ENCODE peak calls at places on chromosomes 5 and 9, in eight cellular contexts. L is left ventricle myocardium inferior, N is heart right ventricle, I is GM23338, G is PC-3, C is psoas muscle, K is lung, F is colonic mucosa. P is an unnamed sample.

GRCh38 chr9:70615566-70616138 is 201.2 kb upstream of the KLF9 start:
- DNase-seq in G (no peak), K (no peak), C (no peak), F (no peak), L (no peak), N (no peak), I (no peak), P (no peak)

GRCh38 chr5:73451218-73452130 is 2.9 kb upstream of the FOXD1 start:
- DNase-seq in G (peak; percentile 60), K (peak; percentile 38), I (peak; percentile 64), F (peak; percentile 71), C (peak; percentile 82), N (peak; percentile 36), L (peak; percentile 49), P (peak; percentile 88)

GRCh38 chr9:89768051-89768450 is 163.2 kb downstream of the GADD45G start:
- DNase-seq in K (no peak), N (no peak), G (no peak), C (no peak), L (no peak), F (no peak), I (no peak), P (no peak)

GRCh38 chr9:126706698-126707053 is 92.9 kb downstream of the LMX1B start:
- DNase-seq in C (no peak), L (no peak), G (no peak), K (no peak), N (no peak), F (no peak), I (no peak), P (no peak)

GRCh38 chr5:82058710-82059109 is 86.9 kb downstream of the ATG10 start:
- DNase-seq in N (no peak), F (no peak), L (no peak), I (no peak), K (no peak), C (no peak), G (no peak), P (no peak)

GRCh38 chr5:150203832-150204587 is 14.1 kb downstream of the SLC6A7 start:
- DNase-seq in L (no peak), K (no peak), I (no peak), F (no peak), G (no peak), C (no peak), N (no peak), P (no peak)

GRCh38 chr9:17571825-17572224 is 7.0 kb upstream of the SH3GL2 start:
- DNase-seq in I (peak; percentile 67), L (no peak), G (no peak), F (no peak), K (no peak), N (no peak), C (no peak), P (peak; percentile 68)

GRCh38 chr5:35789732-35790461 is 66.8 kb upstream of the IL7R start:
- DNase-seq in F (no peak), I (no peak), K (no peak), G (no peak), L (no peak), N (no peak), C (no peak), P (no peak)

GRCh38 chr5:115168829-115169391 is 798 bp downstream of the TRIM36 start:
- DNase-seq in F (peak; percentile 42), L (no peak), N (no peak), I (peak; percentile 66), G (no peak), K (no peak), C (no peak), P (peak; percentile 74)

DNA sequence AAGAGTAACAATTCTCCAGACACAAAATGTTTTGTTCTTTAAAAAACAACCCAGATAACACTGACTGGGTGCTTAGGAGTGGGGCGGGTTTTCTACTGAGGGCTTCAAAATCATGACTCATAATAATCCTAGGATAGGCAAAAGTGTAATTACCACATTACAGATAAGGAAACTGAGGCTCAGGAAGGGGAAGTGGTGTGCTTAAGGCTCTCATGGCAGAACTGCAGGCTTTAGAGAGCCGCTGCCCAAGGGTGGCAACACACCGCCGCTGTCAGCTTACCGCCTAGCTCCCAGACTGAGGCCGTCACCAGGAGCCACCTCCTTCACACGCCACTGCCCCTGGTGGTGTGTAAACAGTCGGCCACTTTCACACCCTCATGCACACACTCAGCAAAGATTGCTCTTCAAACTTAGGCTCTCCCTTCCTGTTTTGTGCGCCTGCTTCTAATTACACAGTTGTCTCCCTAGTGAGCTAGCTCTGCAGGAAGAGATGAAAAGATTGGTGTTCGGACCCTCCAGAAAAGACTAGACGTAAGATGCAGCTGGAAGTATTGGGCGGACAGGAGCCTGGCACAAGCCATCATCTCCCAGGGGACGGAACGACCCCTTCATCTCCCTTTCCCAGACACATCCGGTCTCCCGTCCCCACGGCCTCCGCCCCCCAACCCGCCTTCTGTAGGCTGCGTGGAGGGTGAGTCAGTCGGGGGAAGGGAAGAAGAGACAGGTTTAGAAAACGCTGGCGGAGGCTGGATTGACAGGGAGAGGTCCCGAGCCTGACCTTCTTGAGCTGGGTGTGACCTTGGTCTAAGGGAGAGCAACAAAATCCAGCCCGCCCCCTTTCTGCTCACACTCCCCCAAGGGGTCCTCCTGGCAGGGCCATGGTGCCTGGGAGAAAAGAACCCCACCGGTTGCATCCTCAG is 162.7 kb downstream of the SYK start:
- DNase-seq in K (peak; percentile 72), I (peak; percentile 35), C (no peak), N (no peak), G (no peak), L (no peak), F (peak; percentile 58), P (peak; percentile 64)
- H3K27ac ChIP-seq in K (no peak overlapping the region), I (no peak overlapping the region), C (no peak overlapping the region), N (no peak overlapping the region), G (no peak overlapping the region), L (no peak overlapping the region), F (no peak overlapping the region), P (no peak overlapping the region)

GRCh38 chr9:136550439-136551085 is 4.7 kb upstream of the NOTCH1 start:
- DNase-seq in K (no peak), I (no peak), G (no peak), C (no peak), N (no peak), F (no peak), L (no peak), P (no peak)
- H3K27ac ChIP-seq in K (no peak overlapping the region), I (no peak overlapping the region), G (no peak overlapping the region), C (no peak overlapping the region), N (peak overlapping the region; percentile 72), F (peak overlapping the region; percentile 20), L (peak overlapping the region; percentile 64), P (no peak overlapping the region)

GRCh38 chr5:136036991-136037705 is 8.4 kb downstream of the TGFBI start:
- DNase-seq in F (peak; percentile 56), N (peak; percentile 65), L (no peak), C (peak; percentile 70), I (no peak), K (no peak), G (peak; percentile 89), P (no peak)

GRCh38 chr5:136035837-136036236 is 7.0 kb downstream of the TGFBI start:
- DNase-seq in I (no peak), L (no peak), N (no peak), F (no peak), G (peak; percentile 36), C (no peak), K (no peak), P (peak; percentile 20)

GRCh38 chr5:136034976-136035375 is 6.2 kb downstream of the TGFBI start:
- DNase-seq in K (no peak), F (no peak), L (no peak), N (peak; percentile 62), G (no peak), I (no peak), C (peak; percentile 88), P (peak; percentile 17)

GRCh38 chr5:136034492-136034891 is 5.7 kb downstream of the TGFBI start:
- DNase-seq in G (no peak), F (no peak), I (no peak), K (no peak), L (no peak), N (no peak), C (no peak), P (peak; percentile 2)

DNA sequence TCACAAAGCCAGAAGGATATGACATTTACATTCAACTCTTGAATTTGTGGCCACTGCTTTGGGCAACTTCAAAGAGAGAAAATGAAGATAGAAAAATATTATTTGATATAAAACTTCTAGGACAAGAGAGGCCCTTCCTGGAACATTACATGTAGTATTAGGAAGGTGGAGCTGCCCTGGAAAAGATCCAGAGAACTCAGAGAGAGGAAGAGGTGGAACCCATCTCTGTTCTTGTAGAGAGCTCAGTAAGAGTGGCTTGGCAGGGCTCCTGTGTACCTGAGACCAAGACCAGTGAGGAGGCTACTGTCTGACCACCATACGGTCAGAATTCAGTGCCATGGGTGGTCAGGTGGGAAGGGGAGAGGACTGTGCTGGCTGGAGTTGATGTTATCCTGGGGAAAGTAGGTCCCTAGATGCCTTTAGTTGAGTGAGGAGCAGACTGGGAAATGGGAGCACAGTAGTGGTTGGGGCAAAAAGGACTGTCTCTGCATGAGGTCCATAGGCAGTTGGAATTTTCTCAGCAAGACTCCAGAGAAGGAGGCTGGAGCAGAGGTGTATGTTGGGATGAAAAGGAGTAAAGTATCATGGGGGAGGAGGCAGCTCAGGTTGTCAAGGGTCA is 7.6 kb downstream of the TGFBI start:
- DNase-seq in F (no peak), N (no peak), L (no peak), G (no peak), I (no peak), C (no peak), K (no peak), P (peak; percentile 22)
- H3K27ac ChIP-seq in F (peak overlapping the region; percentile 48), N (peak overlapping the region; percentile 70), L (peak overlapping the region; percentile 63), G (peak overlapping the region; percentile 29), I (no peak overlapping the region), C (peak overlapping the region; percentile 83), K (no peak overlapping the region), P (no peak overlapping the region)

GRCh38 chr9:98888794-98889495 is 54.8 kb upstream of the COL15A1 start:
- DNase-seq in C (no peak), F (no peak), K (no peak), N (no peak), L (no peak), I (no peak), G (no peak), P (peak; percentile 9)
- H3K27ac ChIP-seq in C (peak overlapping the region; percentile 16), F (no peak overlapping the region), K (no peak overlapping the region), N (peak overlapping the region; percentile 9), L (peak overlapping the region; percentile 81), I (no peak overlapping the region), G (no peak overlapping the region), P (no peak overlapping the region)

GRCh38 chr5:79684782-79685181 is 4.9 kb upstream of the CMYA5 start:
- DNase-seq in F (no peak), K (no peak), C (no peak), L (no peak), G (no peak), N (no peak), I (no peak), P (no peak)
- H3K27ac ChIP-seq in F (no peak overlapping the region), K (no peak overlapping the region), C (no peak overlapping the region), L (no peak overlapping the region), G (no peak overlapping the region), N (no peak overlapping the region), I (no peak overlapping the region), P (no peak overlapping the region)

DNA sequence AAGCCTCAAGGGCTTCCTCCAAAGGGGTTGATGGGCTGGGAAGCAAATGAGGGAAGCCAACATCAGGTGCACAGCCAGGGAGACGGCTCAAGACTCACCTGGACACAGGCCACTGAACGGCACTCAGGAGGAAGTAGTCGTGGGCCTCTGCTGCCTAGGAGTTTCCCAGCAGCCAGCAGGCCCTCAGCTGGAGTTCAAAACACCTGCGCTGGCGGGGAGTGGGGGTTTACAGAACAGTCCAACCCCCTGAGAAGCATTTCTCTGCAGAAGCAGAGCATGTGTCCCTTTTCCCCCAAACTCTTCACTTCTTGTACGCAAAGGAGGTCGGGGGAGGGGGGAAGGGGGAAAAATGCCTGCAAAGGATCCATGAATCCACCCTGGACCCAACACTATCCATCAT is 2.3 kb downstream of the WHRN start:
- DNase-seq in I (no peak), C (no peak), K (no peak), L (no peak), F (no peak), N (no peak), G (peak; percentile 11), P (no peak)
- H3K27ac ChIP-seq in I (no peak overlapping the region), C (no peak overlapping the region), K (no peak overlapping the region), L (no peak overlapping the region), F (peak overlapping the region; percentile 6), N (no peak overlapping the region), G (peak overlapping the region; percentile 16), P (peak overlapping the region; percentile 48)

P was measured in endodermal cell.